ENCODE peak calls at places on chromosomes 16 and 17, in five cellular contexts. M is activated naive CD4-positive, alpha-beta T cell treated with Interleukin-2 at 50 U/mL for 16 hours; B is activated CD4-positive, CD25-positive, alpha-beta regulatory T cell; G is heart left ventricle; P is NCI-H748 treated with DMSO at 0.1 percent for 48 hours. R is an unnamed sample.

GRCh38 chr16:82834156-82834758 is 207.5 kb downstream of the CDH13 start:
- DNase-seq in M (no peak), B (no peak), P (no peak), G (no peak), R (no peak)

GRCh38 chr16:68802190-68802589 is 41.1 kb upstream of the TANGO6 start:
- DNase-seq in G (no peak), P (no peak), M (no peak), B (no peak), R (no peak)

GRCh38 chr17:57211543-57211942 is 44.8 kb upstream of the MSI2 start:
- DNase-seq in B (no peak), G (no peak), P (no peak), M (no peak), R (no peak)

GRCh38 chr16:56362057-56362655 is 63.2 kb downstream of the AMFR start:
- DNase-seq in B (no peak), P (no peak), G (no peak), M (no peak), R (no peak)

GRCh38 chr16:49618955-49619354 is 237.0 kb downstream of the ZNF423 start:
- DNase-seq in M (no peak), G (no peak), B (no peak), P (no peak), R (no peak)

GRCh38 chr17:28796062-28796461 is 46.5 kb downstream of the FAM222B start:
- DNase-seq in G (no peak), P (peak), M (no peak), B (no peak), R (peak)

GRCh38 chr17:15213381-15214087 is 51.6 kb downstream of the PMP22 start:
- DNase-seq in P (no peak), B (no peak), G (no peak), M (no peak), R (no peak)

GRCh38 chr16:23014592-23014991 is 134.7 kb downstream of the USP31 start:
- DNase-seq in M (no peak), P (no peak), G (no peak), B (no peak), R (no peak)

GRCh38 chr16:48317614-48318013 is 67.6 kb downstream of the SIAH1 start:
- DNase-seq in M (no peak), P (no peak), B (no peak), G (no peak), R (no peak)

GRCh38 chr17:80108321-80108971 is 7.1 kb downstream of the GAA start:
- DNase-seq in P (no peak), B (no peak), G (no peak), M (no peak), R (no peak)

GRCh38 chr16:67104061-67104460 is 5.7 kb upstream of the PHAF1 start:
- DNase-seq in M (no peak), B (no peak), G (no peak), P (no peak), R (no peak)

GRCh38 chr16:27828671-27829070 is 234.8 kb downstream of the GSG1L start:
- DNase-seq in B (no peak), M (no peak), P (no peak), G (no peak), R (no peak)

GRCh38 chr16:81401035-81401950 is 43.3 kb upstream of the CMIP start:
- DNase-seq in P (no peak), B (no peak), M (no peak), G (peak), R (peak)

GRCh38 chr17:57443781-57444180 is 187.5 kb downstream of the MSI2 start:
- DNase-seq in P (no peak), B (no peak), M (no peak), G (no peak), R (no peak)

GRCh38 chr17:13099079-13099478 is 81.3 kb upstream of the ELAC2 start:
- DNase-seq in B (no peak), P (no peak), M (no peak), G (no peak), R (no peak)

GRCh38 chr17:18857864-18858566 is at the start of gene PRPSAP2:
- DNase-seq in G (peak), B (peak), P (peak), M (peak), R (peak)

GRCh38 chr16:66026211-66026610 is 340.3 kb upstream of the CDH5 start:
- DNase-seq in G (no peak), M (no peak), P (peak), B (no peak), R (peak)

GRCh38 chr17:979211-979538 is 401 bp downstream of the NXN start:
- DNase-seq in G (no peak), M (no peak), B (no peak), P (no peak), R (no peak)

GRCh38 chr17:75892556-75893224 is 4.1 kb downstream of the TRIM65 start:
- DNase-seq in G (no peak), P (no peak), M (no peak), B (no peak), R (no peak)